ENCODE peak calls at places on chromosome 4, in nine cellular contexts. R, B, P, Y, C, T, I, Q and A are unnamed samples.

GRCh38 chr4:61336488-61336887 is 136.4 kb downstream of the ADGRL3 start:
- DNase-seq in R (no peak), B (no peak), P (no peak), Y (no peak), C (peak; percentile 68), T (no peak), I (no peak), Q (no peak), A (no peak)

GRCh38 chr4:168059251-168059650 is 33.1 kb upstream of the ANXA10 start:
- DNase-seq in R (no peak), B (no peak), P (no peak), Y (no peak), C (no peak), T (no peak), I (no peak), Q (peak; percentile 15), A (no peak)

GRCh38 chr4:1903035-1903434 is 31.8 kb downstream of the NSD2 start:
- DNase-seq in R (no peak), B (no peak), P (no peak), Y (no peak), C (no peak), T (no peak), I (no peak), Q (no peak), A (no peak)

GRCh38 chr4:3246458-3247398 is 2.2 kb upstream of the MSANTD1 start:
- DNase-seq in R (no peak), B (no peak), P (no peak), Y (no peak), C (no peak), T (no peak), I (no peak), Q (no peak), A (no peak)

GRCh38 chr4:4685810-4686209 is 144.0 kb upstream of the STX18 start:
- DNase-seq in R (no peak), B (no peak), P (no peak), Y (no peak), C (no peak), T (no peak), I (no peak), Q (no peak), A (no peak)

GRCh38 chr4:81136161-81136910 is 78.7 kb downstream of the PRKG2 start:
- DNase-seq in R (no peak), B (no peak), P (no peak), Y (no peak), C (no peak), T (no peak), I (no peak), Q (peak; percentile 81), A (peak; percentile 89)

GRCh38 chr4:24312261-24312913 is 272.0 kb downstream of the DHX15 start:
- DNase-seq in R (no peak), B (no peak), P (no peak), Y (no peak), C (no peak), T (no peak), I (no peak), Q (no peak), A (no peak)

GRCh38 chr4:6575503-6576240 is 683 bp downstream of the MAN2B2 start:
- DNase-seq in R (peak; percentile 30), B (no peak), P (no peak), Y (no peak), C (no peak), T (peak; percentile 43), I (no peak), Q (no peak), A (no peak)

GRCh38 chr4:166415749-166416148 is 542.7 kb downstream of the TLL1 start:
- DNase-seq in R (no peak), B (no peak), P (no peak), Y (no peak), C (no peak), T (no peak), I (no peak), Q (no peak), A (no peak)

GRCh38 chr4:5746829-5747745 is 36.1 kb downstream of the EVC start:
- DNase-seq in R (no peak), B (no peak), P (no peak), Y (peak; percentile 62), C (no peak), T (no peak), I (no peak), Q (no peak), A (peak; percentile 50)

GRCh38 chr4:121875663-121876062 is 5.4 kb upstream of the BBS7 start:
- DNase-seq in R (no peak), B (no peak), P (no peak), Y (no peak), C (no peak), T (no peak), I (no peak), Q (no peak), A (no peak)

GRCh38 chr4:83285022-83285387 is 407 bp upstream of the COQ2 start:
- DNase-seq in R (peak; percentile 53), B (no peak), P (peak; percentile 32), Y (no peak), C (peak; percentile 45), T (no peak), I (peak; percentile 23), Q (no peak), A (no peak)

DNA sequence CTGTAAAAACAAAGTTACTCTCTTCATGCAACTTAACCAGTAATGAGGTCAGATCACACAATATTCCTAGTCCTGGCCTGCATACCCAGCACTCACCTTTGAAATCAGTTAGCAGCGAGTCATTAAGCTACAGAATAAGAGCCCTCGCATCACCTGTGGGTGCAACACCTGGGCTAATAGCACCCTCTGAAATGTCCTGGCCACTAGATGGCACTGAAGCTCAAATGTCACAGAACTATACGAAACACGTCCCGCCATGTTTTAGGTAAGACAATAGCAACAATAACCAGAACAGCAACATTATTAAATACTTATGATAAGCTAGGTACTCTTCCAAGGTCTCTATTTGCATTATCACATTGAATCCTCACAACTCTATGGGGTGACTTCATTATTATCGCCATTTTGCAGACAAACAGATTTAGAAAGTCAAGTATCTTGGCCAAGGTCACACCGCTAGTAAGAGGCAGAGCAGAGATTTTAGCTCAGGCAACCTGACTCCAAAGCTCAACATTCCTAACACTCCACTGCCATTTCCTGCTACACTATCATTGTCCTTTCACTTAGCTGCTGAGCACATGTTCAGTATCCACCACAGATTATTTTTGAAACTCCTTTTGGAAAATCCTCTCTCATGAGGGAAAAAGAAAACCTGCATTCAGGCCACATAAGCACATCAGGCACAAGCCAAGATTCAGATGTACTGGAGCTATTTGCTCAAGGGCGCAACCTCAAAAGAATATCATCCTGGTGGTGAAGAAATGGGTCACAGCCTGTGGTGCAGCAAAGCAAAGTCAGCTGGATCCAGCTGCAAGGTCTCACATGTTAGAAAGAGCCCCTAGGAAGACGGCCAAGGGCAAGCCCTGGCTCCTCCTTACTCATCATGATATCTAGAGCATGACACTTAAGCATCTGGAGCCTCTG is 59.5 kb upstream of the KDR start:
- DNase-seq in R (peak; percentile 66), B (no peak), P (peak; percentile 42), Y (no peak), C (peak; percentile 86), T (peak; percentile 31), I (no peak), Q (peak; percentile 26), A (no peak)
- TF ChIP-seq CTCF in R (peak; percentile 31), B (no peak), P (peak; percentile 2), Y (no peak), C (peak; percentile 78), T (peak; percentile 57), I (peak; percentile 58), Q (peak; percentile 23), A (peak; percentile 37)

GRCh38 chr4:123411976-123412589 is 15.5 kb downstream of the SPRY1 start:
- DNase-seq in R (no peak), B (no peak), P (no peak), Y (no peak), C (no peak), T (no peak), I (no peak), Q (no peak), A (no peak)
- H3K4me3 ChIP-seq in R (no peak overlapping the region), B (no peak overlapping the region), P (no peak overlapping the region), Y (no peak overlapping the region), C (no peak overlapping the region), T (no peak overlapping the region), I (no peak overlapping the region), Q (no peak overlapping the region), A (no peak overlapping the region)

DNA sequence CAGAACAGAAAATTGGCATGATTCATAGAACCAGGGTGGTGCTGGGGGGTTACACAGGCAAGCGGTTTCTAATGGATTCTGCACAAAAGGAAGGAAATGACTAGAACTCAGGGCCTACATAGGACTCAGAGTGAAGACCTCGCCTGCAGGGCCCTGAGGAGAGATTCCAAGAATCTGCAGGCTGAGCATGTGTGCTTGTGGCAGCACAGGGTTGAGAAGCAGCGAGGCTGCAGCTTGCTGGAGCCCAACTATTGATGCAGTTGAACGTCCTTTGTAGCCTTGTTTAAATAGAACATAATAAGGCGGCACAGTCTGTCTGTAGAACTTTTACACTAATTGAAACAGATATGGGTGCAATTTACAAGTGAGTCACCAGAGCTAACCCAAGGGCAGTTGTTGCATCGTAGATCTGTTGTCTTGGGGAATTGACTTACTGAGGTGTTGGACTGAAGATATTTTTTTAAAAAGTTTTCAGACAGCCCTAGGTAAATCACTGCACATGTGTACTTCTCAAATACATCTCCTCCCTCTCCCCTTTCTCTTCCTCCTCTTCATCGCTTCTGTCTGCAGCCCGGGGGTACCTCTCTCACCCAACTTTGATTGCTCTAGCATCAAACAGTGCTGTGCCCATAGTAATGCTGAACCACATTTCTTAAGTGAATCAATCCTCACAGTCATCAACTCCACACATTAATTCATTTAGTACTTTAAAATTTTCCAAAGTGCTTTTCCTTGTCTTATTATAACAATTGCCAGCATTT is 58.3 kb downstream of the RHOH start:
- DNase-seq in R (no peak), B (no peak), P (no peak), Y (no peak), C (no peak), T (no peak), I (no peak), Q (no peak), A (peak; percentile 31)
- TF ChIP-seq CTCF in R (no peak), B (no peak), P (no peak), Y (no peak), C (no peak), T (no peak), I (no peak), Q (no peak), A (no peak)

GRCh38 chr4:183906736-183907651 is 1.9 kb downstream of the STOX2 start:
- DNase-seq in R (no peak), B (no peak), P (no peak), Y (no peak), C (peak; percentile 80), T (no peak), I (peak; percentile 72), Q (no peak), A (no peak)
- H3K4me3 ChIP-seq in R (peak overlapping the region; percentile 52), B (peak overlapping the region; percentile 62), P (peak overlapping the region; percentile 26), Y (peak overlapping the region; percentile 56), C (peak overlapping the region; percentile 88), T (no peak overlapping the region), I (peak overlapping the region; percentile 39), Q (no peak overlapping the region), A (peak overlapping the region; percentile 73)

DNA sequence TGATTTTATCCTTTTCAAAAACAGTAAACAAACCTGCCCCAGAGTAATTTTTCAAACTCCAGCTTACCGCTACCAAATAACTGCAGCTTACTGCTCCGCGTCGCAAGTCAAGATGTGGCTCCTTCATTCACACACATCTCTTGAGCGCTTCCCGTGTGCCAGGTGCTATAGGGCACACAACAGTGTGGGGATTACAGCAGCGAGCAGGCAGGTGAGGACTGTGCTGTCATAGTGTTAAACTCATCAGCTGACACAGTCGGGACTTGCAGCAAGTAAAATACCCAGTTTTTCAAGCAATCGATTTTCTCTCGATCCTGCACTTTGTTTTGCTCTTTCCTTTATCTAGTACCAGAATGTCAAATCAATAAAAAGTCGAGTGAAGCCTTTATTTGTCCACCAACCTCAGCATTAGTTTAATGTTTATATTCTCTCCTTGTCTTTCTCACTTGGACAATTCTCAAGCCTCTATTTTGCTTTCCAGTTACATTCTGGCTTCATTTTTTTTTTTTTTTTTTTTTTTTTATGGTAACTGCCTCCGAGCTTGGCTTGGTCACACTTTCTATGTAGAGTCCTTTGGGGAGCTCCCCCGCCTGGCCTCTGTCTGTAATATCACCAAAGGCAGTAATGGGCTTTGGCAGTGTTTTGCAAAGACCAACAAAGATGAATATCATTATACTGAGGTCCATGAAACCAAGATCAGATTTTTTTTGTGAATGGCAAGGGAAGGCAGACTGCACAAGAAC is 8.3 kb upstream of the ASB5 start:
- DNase-seq in R (peak; percentile 34), B (no peak), P (peak; percentile 35), Y (peak; percentile 77), C (peak; percentile 83), T (peak; percentile 36), I (peak; percentile 51), Q (peak; percentile 43), A (no peak)
- TF ChIP-seq CTCF in R (no peak), B (peak; percentile 11), P (no peak), Y (peak; percentile 49), C (peak; percentile 76), T (peak; percentile 52), I (peak; percentile 73), Q (peak; percentile 75), A (peak; percentile 71)